ENCODE peak calls at places on chromosomes 5 and 9, in nine cellular contexts. I is pancreas, L is SK-N-SH, W is A549, O is WERI-Rb-1, A is ovary, J is transverse colon, T is mammary epithelial cell, H is cardiac muscle cell. E is an unnamed sample.

GRCh38 chr5:4941957-4942830 is 197.9 kb upstream of the ADAMTS16 start:
- DNase-seq in I (peak), L (peak), W (no peak), O (peak), A (no peak), J (no peak), T (no peak), H (peak), E (no peak)

GRCh38 chr9:120386390-120387131 is 193.4 kb downstream of the CDK5RAP2 start:
- DNase-seq in I (peak), L (peak), W (no peak), O (peak), A (peak), J (no peak), T (no peak), H (no peak), E (no peak)

GRCh38 chr9:126348911-126349550 is 22.4 kb downstream of the MVB12B start:
- DNase-seq in I (no peak), L (no peak), W (no peak), O (no peak), A (no peak), J (peak), T (no peak), H (no peak), E (no peak)

GRCh38 chr5:124394700-124395099 is 351.7 kb downstream of the ZNF608 start:
- DNase-seq in I (no peak), L (no peak), W (no peak), O (peak), A (no peak), J (no peak), T (no peak), H (no peak), E (no peak)

GRCh38 chr5:14397717-14398116 is 183.9 kb upstream of the OTULINL start:
- DNase-seq in I (no peak), L (no peak), W (no peak), O (no peak), A (peak), J (no peak), T (peak), H (no peak), E (no peak)

GRCh38 chr5:175683921-175684320 is 26.1 kb downstream of the HRH2 start:
- DNase-seq in I (no peak), L (no peak), W (no peak), O (no peak), A (no peak), J (no peak), T (no peak), H (no peak), E (no peak)

GRCh38 chr9:72661401-72662135 is 140.2 kb downstream of the TMC1 start:
- DNase-seq in I (no peak), L (no peak), W (no peak), O (no peak), A (no peak), J (no peak), T (peak), H (no peak), E (peak)

GRCh38 chr5:69492391-69493234 is at the start of gene OCLN:
- DNase-seq in I (peak), L (peak), W (peak), O (peak), A (no peak), J (peak), T (peak), H (peak), E (peak)

GRCh38 chr5:178120661-178121357 is 7.5 kb downstream of the N4BP3 start:
- DNase-seq in I (peak), L (peak), W (peak), O (peak), A (peak), J (peak), T (no peak), H (peak), E (peak)

GRCh38 chr5:143564417-143564816 is 160.9 kb upstream of the NR3C1 start:
- DNase-seq in I (no peak), L (no peak), W (no peak), O (no peak), A (no peak), J (no peak), T (no peak), H (no peak), E (no peak)

GRCh38 chr9:16044116-16044881 is 491.5 kb downstream of the CCDC171 start:
- DNase-seq in I (no peak), L (no peak), W (no peak), O (no peak), A (no peak), J (no peak), T (no peak), H (no peak), E (no peak)

GRCh38 chr9:21443849-21444625 is 3.8 kb downstream of the IFNA1 start:
- DNase-seq in I (no peak), L (no peak), W (no peak), O (no peak), A (no peak), J (no peak), T (no peak), H (no peak), E (no peak)

GRCh38 chr9:83041771-83042170 is 21.2 kb downstream of the RASEF start:
- DNase-seq in I (no peak), L (no peak), W (peak), O (no peak), A (no peak), J (no peak), T (peak), H (no peak), E (no peak)

GRCh38 chr5:158590936-158591863 is 508.5 kb downstream of the EBF1 start:
- DNase-seq in I (no peak), L (peak), W (no peak), O (peak), A (peak), J (no peak), T (peak), H (peak), E (no peak)

GRCh38 chr9:121628401-121628800 is 23.0 kb upstream of the DAB2IP start:
- DNase-seq in I (no peak), L (no peak), W (no peak), O (no peak), A (no peak), J (no peak), T (no peak), H (no peak), E (no peak)

GRCh38 chr5:43389679-43390329 is 22.4 kb downstream of the CCL28 start:
- DNase-seq in I (no peak), L (peak), W (peak), O (peak), A (no peak), J (peak), T (peak), H (peak), E (peak)

GRCh38 chr5:150053231-150053626 is 33.1 kb downstream of the CSF1R start:
- DNase-seq in I (no peak), L (peak), W (peak), O (no peak), A (no peak), J (no peak), T (peak), H (no peak), E (no peak)

GRCh38 chr9:93434056-93434455 is 17.4 kb upstream of the FAM120A start:
- DNase-seq in I (no peak), L (no peak), W (no peak), O (no peak), A (no peak), J (no peak), T (no peak), H (no peak), E (no peak)

GRCh38 chr5:136424835-136425694 is 59.7 kb upstream of the TRPC7 start:
- DNase-seq in I (peak), L (peak), W (peak), O (peak), A (no peak), J (peak), T (peak), H (peak), E (peak)

DNA sequence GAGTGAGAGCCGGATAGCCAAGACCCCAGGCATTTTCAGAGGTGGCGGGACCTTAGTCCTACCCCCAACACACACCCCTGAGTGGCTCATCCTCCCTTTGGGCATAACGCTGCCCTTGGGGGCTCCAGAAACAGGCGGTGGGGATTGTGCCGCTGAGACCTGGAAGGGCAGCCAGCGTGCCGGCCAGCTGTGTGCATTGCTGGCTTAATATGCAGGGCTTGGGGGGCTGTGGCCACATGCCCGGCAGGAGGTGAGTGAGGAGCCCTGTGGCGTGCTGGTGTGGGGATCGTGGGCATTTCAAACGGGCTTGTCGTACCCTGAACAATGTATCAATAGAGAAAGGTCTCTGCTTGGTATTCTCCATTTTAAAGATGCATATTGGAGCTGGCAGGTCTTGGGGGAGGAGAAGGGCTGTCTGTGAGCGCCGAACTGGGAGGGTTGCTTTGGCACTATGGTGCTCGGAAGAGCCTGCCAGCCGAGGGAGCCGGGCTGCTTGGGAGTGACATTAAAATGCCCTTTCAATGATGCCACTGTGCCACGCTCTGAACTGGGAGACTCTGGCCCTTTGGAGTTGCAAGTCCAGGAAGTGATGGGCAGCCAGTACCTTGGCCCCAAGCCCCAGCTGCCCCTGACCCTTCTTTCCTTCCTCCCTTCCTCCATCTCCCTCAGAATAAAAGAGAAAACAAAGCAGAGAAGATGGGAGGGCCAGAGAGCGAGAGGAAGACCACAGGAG is 11.2 kb upstream of the OLFM1 start:
- DNase-seq in I (no peak), L (peak), W (no peak), O (no peak), A (no peak), J (no peak), T (no peak), H (no peak), E (no peak)
- H3K27ac ChIP-seq in I (no peak), L (no peak), W (no peak), O (peak), A (no peak), J (no peak), T (no peak), H (no peak), E (no peak)

GRCh38 chr5:147452137-147452838 is 57.6 kb downstream of the DPYSL3 start:
- DNase-seq in I (no peak), L (peak), W (no peak), O (peak), A (peak), J (no peak), T (no peak), H (no peak), E (no peak)

GRCh38 chr5:147453901-147454814 is 55.7 kb downstream of the DPYSL3 start:
- DNase-seq in I (peak), L (peak), W (peak), O (peak), A (peak), J (peak), T (peak), H (peak), E (peak)

GRCh38 chr5:147455321-147455720 is 54.5 kb downstream of the DPYSL3 start:
- DNase-seq in I (no peak), L (no peak), W (no peak), O (no peak), A (peak), J (no peak), T (no peak), H (no peak), E (no peak)

GRCh38 chr5:147458581-147458980 is 51.3 kb downstream of the DPYSL3 start:
- DNase-seq in I (no peak), L (no peak), W (no peak), O (peak), A (no peak), J (no peak), T (no peak), H (no peak), E (no peak)

GRCh38 chr5:147455822-147456221 is 54.0 kb downstream of the DPYSL3 start:
- DNase-seq in I (no peak), L (peak), W (no peak), O (no peak), A (no peak), J (no peak), T (no peak), H (no peak), E (no peak)
- H3K27ac ChIP-seq in I (no peak), L (peak), W (no peak), O (peak), A (no peak), J (peak), T (no peak), H (no peak), E (no peak)

GRCh38 chr5:39214912-39215709 is 4.3 kb downstream of the FYB1 start:
- DNase-seq in I (no peak), L (no peak), W (no peak), O (no peak), A (no peak), J (no peak), T (no peak), H (no peak), E (no peak)
- H3K27ac ChIP-seq in I (no peak), L (no peak), W (no peak), O (no peak), A (no peak), J (no peak), T (no peak), H (no peak), E (no peak)

GRCh38 chr9:107548298-107549142 is 59.0 kb upstream of the KLF4 start:
- DNase-seq in I (no peak), L (no peak), W (peak), O (no peak), A (peak), J (no peak), T (peak), H (no peak), E (peak)

GRCh38 chr9:107545036-107545435 is 55.5 kb upstream of the KLF4 start:
- DNase-seq in I (no peak), L (no peak), W (no peak), O (no peak), A (no peak), J (no peak), T (no peak), H (no peak), E (no peak)

GRCh38 chr9:107547303-107547702 is 57.7 kb upstream of the KLF4 start:
- DNase-seq in I (no peak), L (no peak), W (no peak), O (no peak), A (no peak), J (no peak), T (no peak), H (no peak), E (no peak)

GRCh38 chr9:107546859-107547258 is 57.3 kb upstream of the KLF4 start:
- DNase-seq in I (no peak), L (no peak), W (no peak), O (no peak), A (no peak), J (no peak), T (no peak), H (no peak), E (no peak)

DNA sequence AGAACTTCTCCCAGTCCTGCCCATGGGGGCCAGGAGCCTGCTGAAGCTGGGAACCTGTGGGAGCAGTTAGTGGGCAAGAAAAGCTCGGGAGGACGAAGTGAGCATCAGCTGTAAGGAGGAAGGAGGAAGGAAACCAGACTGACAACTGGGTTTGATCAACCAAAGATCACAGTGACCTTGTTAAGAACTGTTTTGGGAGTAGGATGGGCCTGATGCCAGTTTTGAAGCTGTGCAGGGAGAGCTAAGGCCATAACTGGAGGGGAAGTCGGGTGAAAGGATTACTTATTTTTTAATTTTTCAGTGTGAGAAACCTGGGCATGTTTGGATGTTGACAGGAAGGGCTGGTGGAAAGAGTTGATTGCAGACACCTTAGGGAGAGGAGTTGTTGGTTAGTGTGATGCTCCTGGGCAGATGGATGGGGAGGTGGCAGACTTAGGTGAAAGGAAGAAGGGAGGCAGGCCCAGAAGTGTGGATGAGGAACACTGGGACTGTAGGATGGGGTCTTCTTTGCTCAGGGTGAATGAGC is 58.3 kb upstream of the KLF4 start:
- DNase-seq in I (no peak), L (no peak), W (no peak), O (no peak), A (no peak), J (no peak), T (no peak), H (no peak), E (no peak)
- H3K27ac ChIP-seq in I (no peak), L (peak), W (peak), O (no peak), A (no peak), J (no peak), T (peak), H (no peak), E (peak)

DNA sequence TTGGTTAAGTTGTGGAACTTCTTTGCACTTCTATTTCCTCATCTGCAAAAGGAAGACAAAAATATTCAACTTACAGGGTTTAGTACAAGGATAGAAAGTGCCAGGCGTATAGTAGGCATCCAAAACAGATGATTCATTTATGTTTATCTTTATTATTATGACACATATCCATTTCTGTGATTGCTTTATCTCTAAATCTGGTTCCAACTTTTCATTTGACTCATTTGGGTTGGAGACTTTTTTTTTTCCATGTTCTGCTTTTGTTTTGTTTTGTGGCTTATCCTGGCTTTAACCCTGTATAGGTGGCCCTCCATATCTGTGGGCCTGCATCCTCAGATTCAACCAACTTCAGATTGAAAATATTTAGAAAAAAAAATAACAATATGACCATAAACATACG is 186.7 kb upstream of the SLC24A2 start:
- DNase-seq in I (no peak), L (no peak), W (no peak), O (no peak), A (no peak), J (no peak), T (peak), H (no peak), E (peak)
- H3K27ac ChIP-seq in I (no peak), L (no peak), W (no peak), O (no peak), A (no peak), J (no peak), T (no peak), H (no peak), E (peak)

GRCh38 chr5:126484248-126484647 is 61.0 kb downstream of the GRAMD2B start:
- DNase-seq in I (no peak), L (no peak), W (no peak), O (no peak), A (no peak), J (no peak), T (no peak), H (no peak), E (no peak)
- H3K27ac ChIP-seq in I (no peak), L (no peak), W (no peak), O (no peak), A (no peak), J (no peak), T (no peak), H (no peak), E (no peak)

DNA sequence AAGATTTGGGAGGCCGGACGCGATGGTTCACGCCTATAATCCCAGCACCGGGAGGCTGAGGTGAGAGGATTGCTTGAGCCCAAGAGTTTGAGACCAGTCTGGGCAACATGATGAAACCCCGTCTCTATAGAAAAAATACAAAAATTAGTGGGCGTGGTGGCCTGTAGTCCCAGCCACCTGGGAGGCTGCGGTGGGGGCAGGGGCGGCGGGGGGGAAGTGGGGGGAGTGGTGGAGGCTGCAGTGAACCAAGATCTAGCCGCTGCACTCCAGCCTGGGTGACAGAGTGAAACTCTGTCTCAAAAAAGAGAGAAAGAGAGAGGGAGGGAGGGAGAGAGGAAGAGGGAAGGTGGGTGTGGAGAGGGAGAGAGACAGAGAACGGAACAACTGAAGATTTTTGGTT is 4.9 kb upstream of the RPL26L1 start:
- DNase-seq in I (no peak), L (no peak), W (no peak), O (no peak), A (no peak), J (no peak), T (no peak), H (no peak), E (no peak)
- H3K27ac ChIP-seq in I (no peak), L (peak), W (peak), O (no peak), A (no peak), J (no peak), T (peak), H (no peak), E (peak)

GRCh38 chr5:116769470-116769869 is 194.8 kb upstream of the SEMA6A start:
- DNase-seq in I (no peak), L (no peak), W (no peak), O (no peak), A (no peak), J (no peak), T (no peak), H (no peak), E (no peak)
- H3K27ac ChIP-seq in I (no peak), L (no peak), W (no peak), O (no peak), A (no peak), J (no peak), T (no peak), H (no peak), E (no peak)

GRCh38 chr5:36442352-36442751 is 140.7 kb upstream of the RANBP3L start:
- DNase-seq in I (no peak), L (no peak), W (peak), O (peak), A (no peak), J (no peak), T (peak), H (no peak), E (no peak)
- H3K27ac ChIP-seq in I (no peak), L (no peak), W (peak), O (peak), A (no peak), J (no peak), T (peak), H (no peak), E (peak)

E was measured in epithelial cell of prostate.